ENCODE peak calls at places on chromosomes 12 and 14, in four cellular contexts. I, Q, D and N are unnamed samples.

GRCh38 chr12:25387136-25388050 is 136.7 kb upstream of the KRAS start:
- DNase-seq in D (peak), I (peak), Q (peak), N (peak)

GRCh38 chr12:66529934-66530333 is 148.9 kb downstream of the GRIP1 start:
- DNase-seq in Q (no peak), D (no peak), I (no peak), N (no peak)

GRCh38 chr14:50772361-50772760 is 58.6 kb downstream of the NIN start:
- DNase-seq in D (peak), I (peak), Q (no peak), N (no peak)

GRCh38 chr12:43501705-43502104 is 50.3 kb downstream of the ADAMTS20 start:
- DNase-seq in D (peak), I (peak), Q (peak), N (no peak)

GRCh38 chr12:30739020-30739419 is 15.7 kb downstream of the CAPRIN2 start:
- DNase-seq in Q (no peak), I (no peak), D (no peak), N (no peak)

GRCh38 chr12:93390025-93390424 is 12.3 kb downstream of the NUDT4 start:
- DNase-seq in I (no peak), Q (no peak), D (no peak), N (no peak)

GRCh38 chr12:87981495-87981894 is 47.7 kb downstream of the C12orf50 start:
- DNase-seq in D (no peak), Q (no peak), I (no peak), N (no peak)

GRCh38 chr12:573226-573625 is 90.0 kb downstream of the NINJ2 start:
- DNase-seq in Q (no peak), D (no peak), I (no peak), N (no peak)

GRCh38 chr12:12474931-12475485 is 87.7 kb downstream of the DUSP16 start:
- DNase-seq in D (no peak), I (no peak), Q (no peak), N (no peak)

GRCh38 chr14:96423446-96424103 is 31.6 kb downstream of the AK7 start:
- DNase-seq in I (no peak), D (no peak), Q (no peak), N (no peak)

GRCh38 chr12:48510111-48510510 is 15.3 kb upstream of the OR8S1 start:
- DNase-seq in Q (no peak), I (no peak), D (no peak), N (no peak)

GRCh38 chr14:32648434-32648833 is 290.2 kb upstream of the NPAS3 start:
- DNase-seq in Q (peak), D (peak), I (no peak), N (no peak)

GRCh38 chr12:79547044-79547734 is 143.6 kb downstream of the PAWR start:
- DNase-seq in I (peak), Q (peak), D (peak), N (peak)

GRCh38 chr12:72268386-72268785 is 3.8 kb upstream of the TRHDE start:
- DNase-seq in Q (peak), D (no peak), I (no peak), N (no peak)

GRCh38 chr14:21913759-21914158 is 240.1 kb upstream of the OR4E1 start:
- DNase-seq in D (peak), Q (peak), I (peak), N (peak)

GRCh38 chr12:118830251-118830650 is 151.1 kb upstream of the SRRM4 start:
- DNase-seq in Q (no peak), I (no peak), D (no peak), N (no peak)

GRCh38 chr12:51934080-51934479 is 17.4 kb upstream of the ACVR1B start:
- DNase-seq in I (no peak), D (no peak), Q (no peak), N (no peak)

GRCh38 chr14:102474934-102475333 is 34.6 kb downstream of the ANKRD9 start:
- DNase-seq in D (peak), Q (no peak), I (peak), N (no peak)

GRCh38 chr12:31756977-31757420 is 28.2 kb upstream of the AMN1 start:
- DNase-seq in D (no peak), Q (no peak), I (no peak), N (no peak)

GRCh38 chr14:30034049-30034635 is 106.5 kb upstream of the PRKD1 start:
- DNase-seq in D (peak), I (no peak), Q (no peak), N (no peak)

GRCh38 chr12:118357327-118358007 is 15.2 kb downstream of the TAOK3 start:
- DNase-seq in I (no peak), Q (peak), D (peak), N (no peak)

GRCh38 chr14:69685716-69686115 is 74.3 kb downstream of the SUSD6 start:
- DNase-seq in D (peak), I (peak), Q (no peak), N (no peak)

GRCh38 chr14:24329736-24330135 is 5.1 kb downstream of the ADCY4 start:
- DNase-seq in I (no peak), Q (no peak), D (no peak), N (no peak)

GRCh38 chr12:95202691-95203476 is 14.4 kb downstream of the FGD6 start:
- DNase-seq in I (no peak), D (peak), Q (peak), N (no peak)

GRCh38 chr14:99352688-99353280 is 80.8 kb upstream of the BCL11B start:
- DNase-seq in I (no peak), Q (no peak), D (no peak), N (no peak)

GRCh38 chr12:109221277-109221931 is 87.7 kb downstream of the FOXN4 start:
- DNase-seq in I (no peak), Q (no peak), D (no peak), N (no peak)

GRCh38 chr12:19200261-19200660 is 70.7 kb downstream of the PLEKHA5 start:
- DNase-seq in Q (no peak), D (peak), I (no peak), N (no peak)

GRCh38 chr14:39423793-39424192 is 8.4 kb downstream of the FBXO33 start:
- DNase-seq in I (no peak), Q (no peak), D (no peak), N (no peak)

GRCh38 chr14:94412671-94413638 is 24.6 kb upstream of the SERPINA1 start:
- DNase-seq in I (no peak), D (no peak), Q (no peak), N (no peak)
- TF ChIP-seq CTCF in I (no peak), D (peak), Q (no peak), N (peak)

GRCh38 chr14:67851785-67852410 is 32.3 kb downstream of the RAD51B start:
- DNase-seq in I (no peak), D (no peak), Q (no peak), N (no peak)

GRCh38 chr14:67850066-67850830 is 30.7 kb downstream of the RAD51B start:
- DNase-seq in D (no peak), Q (no peak), I (no peak), N (no peak)

GRCh38 chr14:67846029-67846610 is 26.5 kb downstream of the RAD51B start:
- DNase-seq in Q (no peak), I (no peak), D (no peak), N (no peak)
- H3K4me3 ChIP-seq in Q (no peak), I (no peak), D (no peak), N (no peak)

GRCh38 chr14:67420102-67420739 is 8.3 kb upstream of the PLEK2 start:
- DNase-seq in Q (peak), I (no peak), D (no peak), N (no peak)
- TF ChIP-seq CTCF in Q (peak), I (peak), D (peak), N (peak)

DNA sequence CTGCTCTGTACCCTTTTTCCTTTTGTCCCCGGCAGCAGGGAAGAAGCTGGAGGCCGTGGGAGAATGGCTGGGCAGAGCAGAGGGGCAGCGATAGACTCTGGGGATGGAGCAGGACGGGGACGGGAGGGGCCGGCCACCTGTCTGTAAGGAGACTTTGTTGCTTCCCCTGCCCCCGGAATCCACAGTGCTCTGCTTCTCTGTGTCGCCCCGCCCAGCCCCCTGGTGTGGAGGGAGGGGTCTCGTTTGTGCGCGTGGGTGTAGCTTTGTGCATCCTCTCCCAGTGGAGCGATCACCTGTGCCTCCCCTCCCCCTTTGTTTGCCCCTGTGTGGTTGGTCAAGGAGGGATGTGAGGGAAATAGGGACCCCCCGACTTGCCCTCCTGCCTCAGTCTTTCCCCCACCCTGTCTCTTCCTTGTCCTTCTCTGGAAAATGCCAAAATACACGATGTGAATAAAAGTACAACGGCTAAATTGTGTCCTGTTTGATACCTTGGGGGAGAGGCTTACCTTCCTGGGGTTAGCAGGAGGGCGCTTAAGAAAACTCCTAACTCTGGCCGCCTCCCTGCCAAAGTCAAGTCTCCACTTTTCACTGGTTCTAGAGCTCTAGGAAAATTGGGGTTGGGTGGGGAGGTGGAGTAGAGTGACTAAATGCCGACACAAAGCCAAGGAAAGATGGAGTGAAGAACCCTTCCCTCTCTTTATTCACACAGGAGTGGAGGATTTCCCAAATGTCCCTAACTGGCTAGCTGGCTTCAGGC is 990 bp upstream of the TPI1 start:
- DNase-seq in D (no peak), Q (peak), I (no peak), N (no peak)
- H3K4me3 ChIP-seq in D (peak), Q (peak), I (peak), N (peak)

GRCh38 chr14:33943484-33943883 is 7.4 kb downstream of the EGLN3 start:
- DNase-seq in I (no peak), Q (no peak), D (no peak), N (no peak)

GRCh38 chr14:33938131-33938949 is 12.5 kb downstream of the EGLN3 start:
- DNase-seq in D (peak), I (no peak), Q (no peak), N (no peak)

GRCh38 chr14:33940561-33941011 is 10.3 kb downstream of the EGLN3 start:
- DNase-seq in I (no peak), Q (no peak), D (no peak), N (no peak)

GRCh38 chr14:33943081-33943480 is 7.8 kb downstream of the EGLN3 start:
- DNase-seq in Q (peak), D (no peak), I (no peak), N (no peak)

GRCh38 chr14:33941727-33942126 is 9.1 kb downstream of the EGLN3 start:
- DNase-seq in I (no peak), D (no peak), Q (no peak), N (no peak)
- TF ChIP-seq CTCF in I (no peak), D (no peak), Q (no peak), N (peak)

GRCh38 chr12:89521348-89522238 is 3.0 kb downstream of the GALNT4 start:
- DNase-seq in I (no peak), D (no peak), Q (no peak), N (no peak)

GRCh38 chr12:89517648-89518047 is 6.9 kb downstream of the GALNT4 start:
- DNase-seq in D (no peak), Q (no peak), I (no peak), N (no peak)

GRCh38 chr12:89513544-89513943 is 11.1 kb downstream of the GALNT4 start:
- DNase-seq in Q (peak), I (no peak), D (no peak), N (no peak)

GRCh38 chr12:89514751-89515150 is 9.8 kb downstream of the GALNT4 start:
- DNase-seq in Q (no peak), I (no peak), D (no peak), N (no peak)

GRCh38 chr12:89516633-89517032 is 8.0 kb downstream of the GALNT4 start:
- DNase-seq in Q (no peak), D (no peak), I (no peak), N (no peak)
- H3K4me3 ChIP-seq in Q (no peak), D (no peak), I (no peak), N (no peak)